ENCODE peak calls at places on chromosomes 12 and 14, in four cellular contexts. U, Q, T and D are unnamed samples.

GRCh38 chr14:105605501-105606304 is 79.3 kb downstream of the TMEM121 start:
- DNase-seq in U (no peak), Q (no peak), T (no peak), D (no peak)

GRCh38 chr12:1993871-1994371 is 10.3 kb downstream of the DCP1B start:
- DNase-seq in U (no peak), Q (peak; percentile 86), T (no peak), D (peak; percentile 64)

GRCh38 chr12:6116481-6117021 is 7.9 kb downstream of the VWF start:
- DNase-seq in U (no peak), Q (peak; percentile 28), T (no peak), D (no peak)

GRCh38 chr12:49358548-49359141 is 8.6 kb upstream of the SPATS2 start:
- DNase-seq in U (peak; percentile 84), Q (peak; percentile 72), T (peak; percentile 86), D (no peak)

GRCh38 chr12:26369588-26369987 is 174.2 kb downstream of the SSPN start:
- DNase-seq in U (no peak), Q (no peak), T (peak; percentile 44), D (no peak)

GRCh38 chr14:30180219-30180618 is 252.6 kb upstream of the PRKD1 start:
- DNase-seq in U (no peak), Q (no peak), T (no peak), D (no peak)

GRCh38 chr12:111173391-111174282 is 195.3 kb downstream of the PHETA1 start:
- DNase-seq in U (no peak), Q (no peak), T (no peak), D (no peak)

GRCh38 chr14:69319911-69320310 is 60.0 kb downstream of the GALNT16 start:
- DNase-seq in U (no peak), Q (no peak), T (no peak), D (no peak)

GRCh38 chr12:48958049-48958388 is 732 bp upstream of the ARF3 start:
- DNase-seq in U (no peak), Q (no peak), T (no peak), D (no peak)

GRCh38 chr12:108589028-108589839 is 8.7 kb downstream of the TMEM119 start:
- DNase-seq in U (no peak), Q (no peak), T (no peak), D (no peak)
- TF ChIP-seq REST in U (no peak), Q (no peak), T (no peak), D (no peak)

GRCh38 chr12:5102261-5102789 is 58.6 kb downstream of the KCNA5 start:
- DNase-seq in U (no peak), Q (no peak), T (no peak), D (no peak)
- TF ChIP-seq TCF7L2 in U (no peak), Q (no peak), T (no peak), D (no peak)

GRCh38 chr14:91364524-91365270 is 52.9 kb downstream of the CCDC88C start:
- DNase-seq in U (no peak), Q (peak; percentile 13), T (peak; percentile 17), D (no peak)

GRCh38 chr14:91363776-91364523 is 53.7 kb downstream of the CCDC88C start:
- DNase-seq in U (no peak), Q (no peak), T (no peak), D (no peak)

GRCh38 chr14:91366749-91367148 is 50.9 kb downstream of the CCDC88C start:
- DNase-seq in U (no peak), Q (no peak), T (no peak), D (no peak)

GRCh38 chr14:91367173-91368171 is 50.1 kb downstream of the CCDC88C start:
- DNase-seq in U (no peak), Q (no peak), T (no peak), D (no peak)

GRCh38 chr14:91365552-91365951 is 52.1 kb downstream of the CCDC88C start:
- DNase-seq in U (no peak), Q (no peak), T (no peak), D (no peak)
- H3K4me1 ChIP-seq in U (no peaks in the 10 kb centered on the region), Q (peaks cover 57% of the 10 kb centered on the region), T (peaks cover 11% of the 10 kb centered on the region), D (peaks cover 61% of the 10 kb centered on the region)

GRCh38 chr12:104641862-104642261 is 185.1 kb downstream of the CHST11 start:
- DNase-seq in U (no peak), Q (no peak), T (no peak), D (no peak)

GRCh38 chr12:104649217-104649834 is 192.6 kb downstream of the CHST11 start:
- DNase-seq in U (no peak), Q (no peak), T (no peak), D (no peak)

GRCh38 chr12:104643093-104643646 is 186.4 kb downstream of the CHST11 start:
- DNase-seq in U (no peak), Q (no peak), T (no peak), D (no peak)

GRCh38 chr12:104648746-104649145 is 192.0 kb downstream of the CHST11 start:
- DNase-seq in U (no peak), Q (no peak), T (no peak), D (no peak)

DNA sequence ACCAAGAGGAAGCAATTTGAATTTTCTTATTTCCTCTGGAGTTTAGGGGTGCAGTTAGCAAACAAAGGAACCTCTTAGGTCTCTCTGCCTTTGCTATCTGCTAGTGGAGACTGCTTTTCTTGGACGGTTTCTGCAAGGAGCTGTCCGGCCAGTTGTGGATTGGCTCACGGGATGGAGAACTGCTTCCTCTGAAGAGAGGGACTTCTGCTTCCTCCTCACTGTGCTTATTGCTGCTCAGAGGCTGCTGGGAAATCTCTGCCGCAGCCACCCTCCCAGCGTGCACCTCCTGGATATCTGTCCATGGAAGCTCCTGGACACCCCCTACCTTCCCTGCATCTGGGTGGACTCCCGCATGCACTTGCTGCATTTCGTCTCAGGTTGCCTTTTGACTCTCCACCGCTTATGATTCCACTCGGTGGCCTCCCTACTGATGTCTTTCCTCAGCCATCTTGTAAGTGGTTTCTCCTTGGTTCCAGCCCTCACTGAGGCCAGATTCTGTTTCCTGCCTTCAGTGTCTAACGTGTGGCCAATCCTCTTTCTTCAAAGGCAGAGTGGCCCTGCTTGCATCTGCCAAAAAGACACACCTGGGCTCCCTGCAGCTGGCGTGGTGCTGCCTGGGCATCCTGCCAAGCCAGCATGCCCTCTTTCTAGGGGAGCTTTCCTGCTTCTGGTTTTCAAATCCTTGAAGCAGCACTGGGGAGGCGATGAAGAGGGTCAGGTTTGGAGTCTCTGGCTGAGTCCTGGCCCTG is 187.3 kb downstream of the CHST11 start:
- DNase-seq in U (no peak), Q (no peak), T (no peak), D (no peak)
- TF ChIP-seq REST in U (peak; percentile 7), Q (no peak), T (no peak), D (no peak)

DNA sequence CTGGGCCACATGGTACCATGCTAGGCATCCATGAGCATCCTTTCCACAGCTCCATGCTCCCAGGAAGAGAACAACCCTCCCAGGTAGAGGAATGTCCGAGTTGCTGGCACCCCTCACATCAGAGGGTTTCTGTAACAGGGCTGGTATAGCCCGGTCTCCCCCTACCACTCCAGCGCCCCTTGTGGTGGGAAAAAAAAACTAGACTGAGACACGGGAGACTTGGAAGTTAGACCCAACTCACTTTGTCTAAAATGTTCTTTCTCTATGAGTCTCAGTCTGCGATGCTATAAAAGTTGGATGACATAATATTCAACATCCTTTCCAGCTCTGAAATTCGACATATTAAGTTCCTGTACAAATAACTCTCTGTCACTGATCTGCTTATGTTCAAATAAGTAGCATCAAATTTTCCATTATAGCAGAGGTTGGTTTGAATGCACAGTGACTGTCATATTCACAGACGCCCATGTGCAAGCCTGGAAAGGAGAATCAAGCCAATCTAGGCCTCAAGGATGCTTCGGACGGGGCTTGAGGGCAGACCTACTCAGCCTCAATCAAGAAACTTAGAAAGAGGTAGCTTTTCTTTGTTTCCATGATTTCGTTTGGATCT is 25.7 kb upstream of the TC2N start:
- DNase-seq in U (peak; percentile 23), Q (peak; percentile 20), T (peak; percentile 45), D (no peak)
- TF ChIP-seq TCF7L2 in U (no peak), Q (no peak), T (no peak), D (no peak)

DNA sequence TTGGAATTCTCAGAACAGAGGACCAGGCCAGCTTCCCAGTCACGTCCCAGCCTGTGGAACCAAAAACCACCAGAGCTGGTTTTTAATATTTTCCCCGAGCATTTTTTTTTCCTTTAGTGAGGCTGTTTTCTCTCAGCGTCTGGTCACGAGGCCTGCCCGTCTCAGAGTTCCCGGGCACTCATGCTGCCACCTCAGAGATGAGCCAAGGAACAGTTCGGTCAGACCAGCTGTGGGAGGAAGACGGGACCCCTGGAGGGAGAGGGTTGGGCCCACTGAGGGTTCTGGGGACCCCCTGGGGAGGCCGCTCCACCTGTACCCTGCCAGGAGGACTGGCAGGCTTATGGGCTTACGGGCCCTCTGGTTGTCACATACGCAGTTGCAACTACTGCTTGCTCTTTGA is 39.9 kb downstream of the JDP2 start:
- DNase-seq in U (no peak), Q (no peak), T (no peak), D (no peak)
- H3K4me1 ChIP-seq in U (no peaks in the 10 kb centered on the region), Q (no peaks in the 10 kb centered on the region), T (peaks cover 8% of the 10 kb centered on the region), D (no peaks in the 10 kb centered on the region)

GRCh38 chr12:12217018-12217359 is 49.9 kb downstream of the LRP6 start:
- DNase-seq in U (no peak), Q (no peak), T (peak; percentile 40), D (no peak)

GRCh38 chr12:12214201-12214600 is 52.6 kb downstream of the LRP6 start:
- DNase-seq in U (no peak), Q (peak; percentile 54), T (no peak), D (no peak)

GRCh38 chr12:12214635-12215131 is 52.2 kb downstream of the LRP6 start:
- DNase-seq in U (no peak), Q (peak; percentile 24), T (peak; percentile 33), D (no peak)

GRCh38 chr12:12219664-12220063 is 47.2 kb downstream of the LRP6 start:
- DNase-seq in U (no peak), Q (peak; percentile 55), T (no peak), D (no peak)

GRCh38 chr12:12216349-12217017 is 50.4 kb downstream of the LRP6 start:
- DNase-seq in U (no peak), Q (peak; percentile 67), T (peak; percentile 48), D (no peak)
- TF ChIP-seq REST in U (no peak), Q (no peak), T (no peak), D (no peak)